ENCODE peak calls at places on chromosomes 11 and 22, in ten cellular contexts. B, H, U, D, R, Y, Z, K, E and L are unnamed samples. For H3K36me3 and H3K4me1, the result is how much of the 10 kb centered on the place peaks cover.

GRCh38 chr11:5593146-5593545 is 3.3 kb upstream of the TRIM6 start:
- DNase-seq in E (no peak), Y (no peak), K (no peak), U (no peak), R (no peak), H (no peak), D (no peak), Z (no peak), B (no peak), L (no peak)

GRCh38 chr11:123384116-123384515 is 46.0 kb upstream of the GRAMD1B start:
- DNase-seq in R (no peak), D (no peak), U (no peak), Z (no peak), H (no peak), Y (no peak), E (no peak), K (no peak), B (no peak), L (no peak)

GRCh38 chr11:772429-773390 is 4.6 kb downstream of the GATD1 start:
- DNase-seq in R (no peak), Y (no peak), B (no peak), K (no peak), H (no peak), U (peak), D (no peak), Z (peak), E (no peak), L (peak)

GRCh38 chr11:72228229-72228843 is 3.8 kb downstream of the INPPL1 start:
- DNase-seq in R (no peak), B (no peak), D (no peak), U (peak), E (no peak), Z (peak), Y (no peak), K (peak), H (no peak), L (no peak)

GRCh38 chr22:43183496-43184263 is 3.3 kb downstream of the TTLL12 start:
- DNase-seq in Z (no peak), Y (no peak), H (peak), U (no peak), R (no peak), B (no peak), D (no peak), E (no peak), K (no peak), L (no peak)

GRCh38 chr11:117197516-117198456 is 1.4 kb upstream of the TAGLN start:
- DNase-seq in D (no peak), R (peak), H (peak), Y (peak), B (no peak), Z (no peak), U (no peak), E (no peak), K (peak), L (no peak)

GRCh38 chr22:24289138-24289537 is 18.5 kb downstream of the SPECC1L start:
- DNase-seq in E (no peak), D (no peak), Y (no peak), U (no peak), Z (no peak), B (no peak), R (no peak), H (no peak), K (no peak), L (no peak)

GRCh38 chr11:44989831-44990566 is 39.3 kb upstream of the TP53I11 start:
- DNase-seq in R (peak), D (peak), Z (peak), B (no peak), K (peak), U (peak), H (peak), Y (no peak), E (no peak), L (peak)

GRCh38 chr11:57787920-57788716 is 26.5 kb downstream of the CTNND1 start:
- DNase-seq in E (peak), Y (no peak), R (peak), K (no peak), D (no peak), H (no peak), U (no peak), Z (no peak), B (no peak), L (no peak)

GRCh38 chr11:47571012-47571729 is 5.8 kb downstream of the PTPMT1 start:
- DNase-seq in Y (no peak), E (no peak), R (no peak), B (no peak), U (peak), K (no peak), D (no peak), Z (no peak), H (no peak), L (no peak)

GRCh38 chr11:47572715-47573255 is 6.0 kb downstream of the KBTBD4 start:
- DNase-seq in B (no peak), H (no peak), Z (no peak), E (no peak), K (no peak), Y (no peak), R (no peak), D (no peak), U (peak), L (no peak)

GRCh38 chr11:47571895-47572294 is 6.5 kb downstream of the PTPMT1 start:
- DNase-seq in Y (no peak), U (peak), H (no peak), D (no peak), B (no peak), Z (no peak), E (no peak), K (no peak), R (no peak), L (no peak)

GRCh38 chr11:47569646-47570045 is 4.2 kb downstream of the PTPMT1 start:
- DNase-seq in U (peak), R (no peak), D (no peak), H (no peak), K (no peak), E (no peak), B (no peak), Y (no peak), Z (no peak), L (no peak)

DNA sequence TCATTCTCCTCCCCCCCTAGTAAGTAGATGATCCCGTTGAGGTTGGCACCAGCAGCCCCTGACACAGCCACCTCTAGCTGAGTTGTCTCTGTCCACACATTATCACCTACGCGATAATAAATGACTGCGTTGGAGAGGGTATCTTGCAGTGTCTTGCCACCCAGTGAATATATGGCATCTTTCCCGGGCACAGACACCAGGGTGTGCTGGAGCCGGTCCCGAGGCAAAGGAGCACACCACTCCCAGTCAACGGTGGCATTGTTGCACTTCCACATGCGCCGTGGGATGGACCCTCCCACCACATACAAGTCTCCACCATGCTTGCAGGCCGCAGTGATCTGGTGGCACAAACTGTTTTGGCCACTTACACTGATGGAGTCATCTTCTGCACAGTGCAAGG is 5.4 kb downstream of the KBTBD4 start:
- DNase-seq in U (peak), R (no peak), E (no peak), H (peak), D (no peak), Y (no peak), Z (no peak), B (no peak), K (no peak), L (no peak)
- H3K36me3 ChIP-seq in U (under half), R (under half), E (under half), H (half or more), D (under half), Y (under half), Z (under half), B (under half), K (under half), L (under half)

DNA sequence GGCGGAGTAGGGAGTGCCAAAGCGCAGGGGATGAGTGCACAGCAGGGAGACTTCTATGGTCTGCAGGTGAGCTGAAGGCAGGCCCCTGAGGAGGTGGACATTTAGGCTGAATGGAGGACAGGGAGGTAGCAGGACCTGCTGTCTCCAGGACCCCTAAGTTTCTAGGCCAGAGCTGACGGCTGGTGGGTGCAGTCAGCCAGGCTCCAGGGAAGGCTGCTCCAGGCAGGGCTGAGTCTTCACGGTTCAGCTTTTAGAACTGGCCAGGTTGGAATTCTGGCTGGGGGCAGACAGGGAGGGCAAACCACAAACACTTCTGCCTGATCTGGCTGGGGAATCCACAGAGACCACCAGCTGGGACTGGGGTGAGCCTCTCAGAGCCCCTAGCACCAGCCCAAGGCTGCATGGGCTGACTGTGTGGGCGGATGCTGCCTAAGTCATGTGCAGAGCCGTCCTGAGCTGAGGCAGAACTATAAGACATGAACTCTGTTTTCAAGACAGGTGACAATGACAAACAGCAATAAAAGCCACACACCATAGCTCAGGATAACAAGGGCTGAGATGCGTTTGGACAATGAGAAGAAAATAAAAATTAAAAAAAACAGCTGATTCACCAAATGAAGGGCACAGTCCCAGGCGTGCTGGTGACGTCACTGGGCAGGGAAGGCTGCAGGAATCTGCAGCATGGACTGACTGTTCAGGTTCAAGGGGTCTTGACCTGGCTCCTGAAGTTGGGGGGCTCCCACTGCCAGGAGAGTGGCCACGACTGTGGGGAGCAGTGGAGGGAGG is 10.4 kb upstream of the MALAT1 start:
- DNase-seq in Y (peak), Z (peak), B (peak), E (no peak), D (no peak), U (peak), R (peak), H (no peak), K (no peak), L (no peak)
- TF ChIP-seq POLR2A in Y (no peak), Z (peak), B (no peak), E (no peak), D (no peak), U (no peak), R (no peak), H (no peak), K (no peak), L (no peak)

GRCh38 chr11:65442952-65443351 is 20.4 kb downstream of the NEAT1 start:
- DNase-seq in K (no peak), B (no peak), Y (no peak), H (no peak), Z (peak), E (peak), D (no peak), R (peak), U (peak), L (no peak)

GRCh38 chr11:65438257-65439151 is 15.9 kb downstream of the NEAT1 start:
- DNase-seq in B (no peak), K (no peak), U (no peak), R (no peak), H (no peak), Y (no peak), Z (no peak), E (no peak), D (no peak), L (no peak)

GRCh38 chr11:65439331-65440181 is 17.0 kb downstream of the NEAT1 start:
- DNase-seq in U (peak), E (no peak), D (no peak), R (no peak), Y (no peak), B (no peak), Z (peak), K (peak), H (no peak), L (no peak)

GRCh38 chr11:65437436-65438227 is 15.0 kb downstream of the NEAT1 start:
- DNase-seq in D (no peak), H (peak), Y (no peak), Z (peak), B (no peak), U (peak), R (peak), K (peak), E (peak), L (no peak)

GRCh38 chr11:65440831-65441499 is 18.4 kb downstream of the NEAT1 start:
- DNase-seq in K (no peak), E (peak), Y (no peak), B (no peak), D (no peak), H (no peak), R (peak), U (peak), Z (no peak), L (peak)
- H3K4me1 ChIP-seq in K (half or more), E (under half), Y (under half), B (under half), D (under half), H (under half), R (under half), U (half or more), Z (under half), L (half or more)

GRCh38 chr11:68913188-68913587 is 9.5 kb downstream of the IGHMBP2 start:
- DNase-seq in Z (no peak), R (no peak), B (no peak), H (no peak), K (no peak), D (no peak), Y (no peak), U (no peak), E (no peak), L (no peak)

GRCh38 chr11:68912254-68912653 is 8.6 kb downstream of the IGHMBP2 start:
- DNase-seq in R (no peak), Y (no peak), E (no peak), K (no peak), B (no peak), H (no peak), U (no peak), D (no peak), Z (no peak), L (no peak)

GRCh38 chr11:68916439-68916838 is 12.7 kb downstream of the IGHMBP2 start:
- DNase-seq in U (no peak), D (no peak), E (no peak), H (no peak), K (no peak), B (no peak), R (no peak), Z (no peak), Y (no peak), L (no peak)

GRCh38 chr11:68911731-68912130 is 8.0 kb downstream of the IGHMBP2 start:
- DNase-seq in U (no peak), Z (no peak), H (no peak), D (no peak), R (no peak), Y (no peak), E (no peak), K (no peak), B (no peak), L (no peak)

DNA sequence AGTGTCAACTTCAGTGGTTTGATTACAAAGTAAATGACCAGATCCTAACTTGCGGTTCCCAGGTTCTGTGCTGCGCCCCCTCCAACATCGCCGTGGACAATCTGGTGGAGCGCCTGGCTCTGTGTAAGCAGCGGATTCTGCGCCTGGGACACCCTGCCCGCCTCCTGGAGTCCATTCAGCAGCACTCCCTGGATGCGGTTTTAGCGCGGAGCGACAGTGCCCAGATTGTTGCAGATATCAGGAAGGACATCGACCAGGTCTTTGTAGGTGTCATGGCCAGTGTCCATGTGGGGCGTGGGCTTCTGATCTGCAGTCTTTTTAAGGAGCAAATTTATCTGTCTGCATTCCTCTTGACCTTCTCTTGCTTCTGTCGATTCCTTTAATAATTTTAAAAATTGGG is 11.1 kb downstream of the IGHMBP2 start:
- DNase-seq in H (no peak), R (no peak), B (no peak), Y (no peak), K (no peak), U (no peak), Z (no peak), D (no peak), E (no peak), L (no peak)
- H3K36me3 ChIP-seq in H (half or more), R (under half), B (under half), Y (under half), K (half or more), U (half or more), Z (under half), D (under half), E (under half), L (under half)

GRCh38 chr11:118928108-118928869 is 2.6 kb upstream of the BCL9L start:
- DNase-seq in Y (peak), E (peak), R (peak), B (peak), H (peak), U (peak), Z (peak), K (peak), D (peak), L (peak)
- TF ChIP-seq POLR2A in Y (peak), E (no peak), R (peak), B (no peak), H (no peak), U (no peak), Z (peak), K (no peak), D (peak), L (peak)